ENCODE peak calls at places on chromosomes 4 and X, in seven cellular contexts. S is psoas muscle, Y is neural progenitor cell, E is brain microvascular endothelial cell, N is right atrium auricular region, G is mesenchymal stem cell, X is mesendoderm. R is an unnamed sample.

GRCh38 chrX:118459494-118459893 is 36.1 kb upstream of the DOCK11 start:
- DNase-seq in S (no peak), Y (peak), E (peak), N (no peak), G (peak), X (peak), R (no peak)

GRCh38 chrX:76957485-76957884 is 489.7 kb upstream of the FGF16 start:
- DNase-seq in S (no peak), Y (no peak), E (no peak), N (no peak), G (no peak), X (no peak), R (no peak)

GRCh38 chr4:188437535-188437934 is 298.3 kb downstream of the TRIML1 start:
- DNase-seq in S (no peak), Y (no peak), E (no peak), N (no peak), G (no peak), X (no peak), R (no peak)

GRCh38 chrX:69133561-69134542 is 31.4 kb downstream of the PJA1 start:
- DNase-seq in S (no peak), Y (peak), E (peak), N (no peak), G (peak), X (peak), R (peak)

GRCh38 chrX:107324493-107325310 is 118.3 kb downstream of the DNAAF6 start:
- DNase-seq in S (no peak), Y (peak), E (peak), N (no peak), G (peak), X (peak), R (no peak)

GRCh38 chr4:26821677-26822503 is 38.8 kb upstream of the STIM2 start:
- DNase-seq in S (no peak), Y (no peak), E (no peak), N (no peak), G (peak), X (peak), R (no peak)

GRCh38 chrX:685120-686032 is 54.8 kb downstream of the SHOX start:
- DNase-seq in S (no peak), Y (no peak), E (no peak), N (no peak), G (no peak), X (no peak), R (no peak)

GRCh38 chr4:118776166-118776954 is 59.6 kb downstream of the SEC24D start:
- DNase-seq in S (no peak), Y (no peak), E (peak), N (no peak), G (peak), X (no peak), R (no peak)

GRCh38 chr4:184039963-184040383 is 134.9 kb downstream of the STOX2 start:
- DNase-seq in S (no peak), Y (peak), E (no peak), N (no peak), G (no peak), X (peak), R (no peak)

GRCh38 chr4:150609131-150609530 is 27.2 kb downstream of the MAB21L2 start:
- DNase-seq in S (no peak), Y (no peak), E (no peak), N (no peak), G (no peak), X (no peak), R (no peak)

GRCh38 chr4:134585972-134586371 is 384.4 kb upstream of the PABPC4L start:
- DNase-seq in S (no peak), Y (no peak), E (no peak), N (no peak), G (no peak), X (peak), R (no peak)

GRCh38 chr4:3031357-3032064 is 42.8 kb downstream of the HTT-AS start:
- DNase-seq in S (no peak), Y (no peak), E (no peak), N (no peak), G (no peak), X (no peak), R (no peak)

GRCh38 chrX:149937881-149938426 is 337 bp downstream of the EOLA2 start:
- DNase-seq in S (peak), Y (peak), E (no peak), N (no peak), G (no peak), X (peak), R (no peak)

GRCh38 chr4:144190009-144190408 is 49.5 kb upstream of the GYPA start:
- DNase-seq in S (no peak), Y (no peak), E (no peak), N (no peak), G (no peak), X (no peak), R (no peak)

DNA sequence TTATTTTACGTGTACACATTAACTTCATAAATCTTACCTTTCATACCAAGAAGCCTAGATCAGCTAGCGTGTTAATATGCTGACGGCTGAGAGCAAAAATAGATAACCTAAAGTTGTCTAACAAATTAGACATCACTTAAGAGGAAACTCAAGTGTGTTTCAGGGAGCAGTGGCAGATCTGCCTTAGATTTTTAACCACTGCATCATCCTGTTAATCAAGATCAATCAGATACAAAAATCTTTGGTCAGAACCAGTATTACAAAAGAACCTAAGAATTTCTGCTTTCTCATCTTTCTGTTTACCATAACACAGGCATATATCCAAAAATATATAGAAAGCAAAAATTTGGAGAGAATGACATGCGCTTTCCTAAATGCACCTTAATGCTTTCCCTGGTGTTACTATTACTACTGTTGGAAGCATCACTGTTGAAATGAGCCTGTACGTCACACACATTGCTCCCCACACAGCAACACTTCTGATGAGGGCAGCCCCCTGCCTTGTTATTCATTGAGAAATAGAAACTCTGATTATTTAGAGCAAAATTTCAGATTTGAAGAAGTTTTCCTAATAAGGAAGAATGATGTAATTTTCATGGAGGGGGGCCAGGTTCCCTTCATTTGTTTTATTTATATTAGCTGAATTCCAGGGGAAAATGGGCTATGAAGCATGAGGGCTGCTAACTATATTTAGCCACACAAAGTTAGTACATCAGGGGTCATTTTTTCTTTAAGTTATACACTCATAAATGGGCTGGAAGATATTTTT is 152.3 kb downstream of the CBR4 start:
- DNase-seq in S (no peak), Y (no peak), E (peak), N (no peak), G (peak), X (no peak), R (peak)
- H3K27ac ChIP-seq in S (peak), Y (no peak), E (peak), N (peak), G (no peak), X (no peak), R (peak)

GRCh38 chr4:78254893-78255292 is 197.8 kb downstream of the FRAS1 start:
- DNase-seq in S (no peak), Y (no peak), E (no peak), N (no peak), G (no peak), X (no peak), R (no peak)
- H3K27ac ChIP-seq in S (no peak), Y (no peak), E (no peak), N (no peak), G (no peak), X (no peak), R (no peak)

GRCh38 chr4:85870298-85871083 is 395.5 kb downstream of the ARHGAP24 start:
- DNase-seq in S (no peak), Y (no peak), E (no peak), N (no peak), G (no peak), X (no peak), R (no peak)

GRCh38 chr4:85865256-85865655 is 390.3 kb downstream of the ARHGAP24 start:
- DNase-seq in S (no peak), Y (no peak), E (no peak), N (no peak), G (no peak), X (no peak), R (no peak)

GRCh38 chr4:85866508-85866907 is 391.6 kb downstream of the ARHGAP24 start:
- DNase-seq in S (no peak), Y (no peak), E (no peak), N (no peak), G (peak), X (peak), R (no peak)

GRCh38 chr4:85867281-85867680 is 392.3 kb downstream of the ARHGAP24 start:
- DNase-seq in S (no peak), Y (no peak), E (no peak), N (no peak), G (no peak), X (no peak), R (no peak)

DNA sequence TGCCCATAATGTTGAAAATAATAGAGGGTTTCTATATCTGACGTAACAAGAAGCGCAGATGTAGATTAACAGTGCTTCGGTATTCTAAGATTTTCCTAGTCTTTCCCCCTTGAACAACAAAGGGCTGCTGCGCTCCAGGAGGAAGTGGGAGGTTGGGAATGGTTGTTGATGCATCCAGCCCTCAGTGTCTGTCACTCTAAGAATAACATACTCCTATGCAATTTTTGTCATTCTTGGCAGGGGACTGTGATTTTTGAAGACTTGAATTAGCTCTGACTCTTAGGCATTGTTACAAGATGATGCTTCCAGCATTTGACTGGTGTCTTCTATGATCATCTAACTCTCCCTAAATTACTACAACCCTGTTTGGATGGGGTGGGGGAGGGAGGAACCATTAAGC is 394.2 kb downstream of the ARHGAP24 start:
- DNase-seq in S (no peak), Y (no peak), E (peak), N (no peak), G (no peak), X (peak), R (no peak)
- H3K27ac ChIP-seq in S (no peak), Y (no peak), E (no peak), N (no peak), G (no peak), X (no peak), R (no peak)

GRCh38 chr4:74453037-74453635 is 8.2 kb downstream of the AREG start:
- DNase-seq in S (no peak), Y (no peak), E (no peak), N (no peak), G (no peak), X (no peak), R (no peak)

GRCh38 chr4:74449571-74450297 is 4.8 kb downstream of the AREG start:
- DNase-seq in S (no peak), Y (no peak), E (peak), N (no peak), G (no peak), X (no peak), R (no peak)

GRCh38 chr4:74450298-74450683 is 5.4 kb downstream of the AREG start:
- DNase-seq in S (no peak), Y (no peak), E (no peak), N (no peak), G (no peak), X (no peak), R (no peak)

GRCh38 chr4:74453846-74454742 is 9.2 kb downstream of the AREG start:
- DNase-seq in S (no peak), Y (no peak), E (no peak), N (no peak), G (no peak), X (no peak), R (no peak)

DNA sequence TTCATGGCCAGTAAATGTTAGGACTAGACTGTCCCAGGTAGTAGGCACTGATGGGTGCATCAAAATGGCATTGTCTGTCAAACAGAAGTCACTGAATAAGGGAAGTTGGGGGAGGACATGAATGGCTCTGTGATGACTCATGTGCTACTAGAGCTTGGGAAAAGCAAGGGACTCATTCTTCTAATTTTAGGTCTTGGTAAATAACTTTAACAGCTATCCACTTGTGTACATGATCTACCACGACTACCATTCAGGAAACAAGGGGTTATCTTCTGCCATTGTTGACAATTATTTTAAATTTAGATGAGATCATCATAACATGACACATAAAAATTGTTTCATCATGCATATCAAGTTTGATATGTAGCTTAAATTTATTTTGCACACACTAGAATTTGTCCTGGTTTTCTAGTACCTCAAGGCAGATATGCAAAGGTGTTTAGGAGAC is 6.3 kb downstream of the AREG start:
- DNase-seq in S (no peak), Y (no peak), E (peak), N (no peak), G (peak), X (peak), R (no peak)
- H3K27ac ChIP-seq in S (no peak), Y (no peak), E (peak), N (peak), G (no peak), X (no peak), R (no peak)

DNA sequence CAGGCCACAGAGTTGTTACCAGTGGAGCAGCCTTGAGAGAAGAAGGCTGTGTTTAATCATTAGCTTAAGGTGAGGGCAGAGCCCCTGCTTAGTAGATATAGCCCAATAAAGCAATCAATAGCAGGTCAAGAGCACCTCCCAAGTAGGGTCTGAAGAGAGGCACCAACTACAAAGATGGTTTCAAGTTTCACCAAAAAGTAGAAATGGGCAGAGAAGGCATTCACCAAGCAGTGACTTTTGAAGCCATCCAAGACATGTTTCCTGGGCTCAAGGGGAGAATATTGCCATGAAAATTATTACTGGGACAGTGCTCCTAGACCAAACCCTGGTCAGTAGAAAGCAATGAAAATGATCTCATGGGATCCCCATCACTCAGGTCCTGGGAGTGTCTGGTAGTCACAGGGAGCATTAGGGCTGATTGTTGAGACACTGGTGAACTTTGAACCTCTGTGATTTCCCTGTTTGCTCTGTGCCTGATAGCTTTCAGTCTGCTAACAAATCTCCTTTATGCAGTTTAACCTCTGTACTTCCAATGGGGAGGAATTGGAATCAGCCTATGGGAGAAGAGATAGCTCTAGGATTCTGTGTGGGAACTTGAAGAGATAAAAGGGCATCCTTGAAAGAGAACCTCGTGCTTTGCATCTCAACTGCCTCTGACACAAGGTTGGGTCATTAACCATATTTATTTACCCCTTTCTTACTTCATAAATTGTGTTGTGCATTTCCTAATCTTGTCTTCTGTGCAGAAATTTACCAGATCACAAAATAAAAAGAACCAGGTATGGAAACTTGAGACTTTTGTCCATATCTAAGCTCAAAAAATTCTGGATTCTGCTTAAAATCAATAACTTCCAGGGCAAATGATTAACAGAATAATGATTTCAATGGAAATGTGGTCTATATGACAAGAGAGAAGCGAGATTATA is 9.3 kb upstream of the OTC start:
- DNase-seq in S (no peak), Y (no peak), E (no peak), N (no peak), G (no peak), X (no peak), R (no peak)
- H3K27ac ChIP-seq in S (no peak), Y (no peak), E (no peak), N (no peak), G (no peak), X (no peak), R (no peak)

DNA sequence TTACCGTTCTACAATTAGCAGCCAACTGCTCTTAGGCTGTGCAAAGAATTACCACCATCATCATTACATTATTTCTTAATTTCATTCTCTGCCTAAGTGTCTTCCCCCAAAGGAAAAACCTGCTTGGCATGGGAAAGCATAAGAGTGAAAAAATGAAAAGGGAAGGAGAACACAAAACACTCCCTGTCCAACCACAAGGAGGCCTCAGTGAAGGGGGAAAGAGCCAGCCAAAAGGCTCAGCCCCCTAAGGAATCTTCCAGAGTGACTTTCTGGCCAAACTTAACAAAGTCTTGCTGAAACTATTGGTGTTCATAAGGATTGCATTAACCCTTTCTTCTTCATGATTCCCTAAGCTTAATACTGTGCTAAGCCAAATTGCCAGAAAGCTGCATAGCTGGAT is 287.4 kb downstream of the SMARCA1 start:
- DNase-seq in S (no peak), Y (no peak), E (no peak), N (no peak), G (no peak), X (peak), R (no peak)
- H3K27ac ChIP-seq in S (no peak), Y (no peak), E (no peak), N (no peak), G (no peak), X (no peak), R (no peak)

DNA sequence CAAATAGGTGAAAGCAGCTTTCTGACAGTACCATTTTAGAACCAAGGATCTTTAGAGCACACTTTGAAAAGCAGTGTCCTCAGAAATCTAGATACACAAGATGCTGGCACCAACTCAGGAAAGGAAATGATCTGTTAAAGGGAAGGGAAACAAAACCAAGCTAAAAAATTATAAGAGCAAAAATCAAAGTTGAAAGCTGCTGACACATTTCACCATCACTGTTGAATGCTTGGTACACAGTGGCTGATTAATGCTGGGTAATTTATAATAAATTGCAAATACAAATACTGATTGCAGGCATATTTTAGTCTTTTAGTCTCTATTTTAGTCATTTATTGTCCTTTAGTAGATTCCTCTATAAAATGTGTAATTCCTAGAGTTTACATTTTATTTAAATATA is 1540.1 kb upstream of the PCDH10 start:
- DNase-seq in S (no peak), Y (no peak), E (no peak), N (no peak), G (peak), X (no peak), R (no peak)
- H3K27ac ChIP-seq in S (no peak), Y (no peak), E (no peak), N (no peak), G (no peak), X (no peak), R (no peak)

DNA sequence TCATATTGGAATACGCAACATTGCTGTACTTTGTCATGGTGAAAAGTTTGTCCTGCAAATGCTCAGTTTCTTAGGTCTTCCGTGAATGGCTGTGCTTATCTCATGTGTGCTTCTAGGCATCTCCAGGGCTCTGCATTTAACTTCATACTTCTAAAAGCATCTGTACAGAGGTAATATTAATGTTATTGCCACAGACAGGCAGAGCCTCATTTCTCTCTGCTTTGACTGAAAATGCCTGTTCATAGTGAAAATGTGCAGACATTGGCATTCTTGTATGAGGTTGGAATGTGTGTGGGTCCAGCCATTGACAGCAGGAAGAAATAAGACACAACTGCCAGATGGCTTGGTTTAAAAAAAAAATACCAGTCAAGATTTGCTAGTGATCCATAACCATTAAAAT is 140.1 kb upstream of the TTC29 start:
- DNase-seq in S (no peak), Y (no peak), E (no peak), N (no peak), G (no peak), X (no peak), R (no peak)
- H3K27ac ChIP-seq in S (no peak), Y (no peak), E (no peak), N (no peak), G (peak), X (no peak), R (no peak)

DNA sequence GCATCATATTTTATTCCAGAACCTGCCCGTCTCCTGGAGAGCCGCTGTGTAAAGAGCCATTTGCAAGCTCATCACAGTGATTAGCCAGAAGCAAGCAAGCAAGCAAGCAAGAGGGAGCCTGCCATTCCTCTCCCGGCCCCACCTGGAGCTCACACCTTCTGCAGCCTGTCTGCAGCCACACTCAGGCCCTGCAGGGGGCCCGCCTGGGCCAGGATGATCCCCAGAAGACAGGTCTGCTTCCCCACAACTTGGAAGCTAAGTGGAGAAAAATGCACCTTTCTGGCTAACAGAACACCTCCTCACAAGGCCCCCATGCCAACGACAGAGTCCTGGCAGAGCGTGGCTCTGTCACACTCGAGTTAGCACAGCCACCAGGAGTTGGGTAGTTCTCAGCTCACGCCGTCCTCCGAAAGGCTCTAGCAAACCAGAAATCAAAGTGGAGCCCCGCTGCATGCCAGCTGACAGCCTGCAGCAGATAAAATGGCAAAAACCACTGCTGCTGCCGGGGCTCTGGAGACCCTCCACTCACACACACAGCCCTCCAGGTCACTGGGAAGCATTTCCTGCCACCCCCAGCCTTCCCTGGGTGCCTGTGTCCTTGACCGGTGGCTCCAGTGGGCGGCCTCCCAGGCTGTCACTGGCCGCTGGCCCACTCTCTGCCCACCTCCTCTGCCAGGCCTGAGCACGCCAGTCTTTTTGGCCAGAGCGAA is 54.9 kb downstream of the DCTD start:
- DNase-seq in S (no peak), Y (peak), E (no peak), N (no peak), G (no peak), X (peak), R (no peak)
- H3K27ac ChIP-seq in S (no peak), Y (no peak), E (no peak), N (no peak), G (no peak), X (no peak), R (no peak)